ENCODE peak calls at places on chromosomes 2 and 18, in five cellular contexts. B is nucleus accumbens, R is Kasumi-1, F is testis, W is EL. U is an unnamed sample.

GRCh38 chr18:6487027-6487426 is 72.3 kb upstream of the L3MBTL4 start:
- DNase-seq in B (no peak), R (no peak), F (no peak), W (no peak), U (no peak)

GRCh38 chr2:42366411-42366810 is 5.4 kb upstream of the COX7A2L start:
- DNase-seq in B (no peak), R (no peak), F (no peak), W (no peak), U (no peak)

GRCh38 chr2:239928457-239929350 is 96.4 kb downstream of the NDUFA10 start:
- DNase-seq in B (peak; percentile 78), R (no peak), F (peak; percentile 15), W (peak; percentile 7), U (no peak)

GRCh38 chr2:165840333-165840958 is 46.4 kb upstream of the GALNT3 start:
- DNase-seq in B (no peak), R (no peak), F (no peak), W (no peak), U (no peak)

GRCh38 chr2:226892729-226893128 is 56.9 kb downstream of the RHBDD1 start:
- DNase-seq in B (no peak), R (no peak), F (no peak), W (peak; percentile 68), U (no peak)

GRCh38 chr18:22451796-22452195 is 34.1 kb upstream of the CTAGE1 start:
- DNase-seq in B (no peak), R (no peak), F (no peak), W (no peak), U (no peak)

GRCh38 chr2:68377137-68377780 is 12.2 kb downstream of the PLEK start:
- DNase-seq in B (no peak), R (no peak), F (no peak), W (no peak), U (no peak)

GRCh38 chr2:209974566-209974965 is 27.9 kb upstream of the RPE start:
- DNase-seq in B (no peak), R (no peak), F (no peak), W (peak; percentile 2), U (no peak)

GRCh38 chr2:74739733-74740241 is 85.7 kb downstream of the SEMA4F start:
- DNase-seq in B (no peak), R (no peak), F (no peak), W (no peak), U (peak; percentile 26)

GRCh38 chr2:29946465-29946864 is 25.1 kb upstream of the ALK start:
- DNase-seq in B (no peak), R (no peak), F (no peak), W (no peak), U (peak; percentile 46)